ENCODE peak calls at places on chromosomes 5 and 9, in eight cellular contexts. S, A, M, V, U, X, Y and C are unnamed samples.

GRCh38 chr5:38720691-38721361 is 125.0 kb upstream of the OSMR start:
- DNase-seq in S (no peak), A (peak; percentile 20), M (no peak), V (no peak), U (peak; percentile 64), X (no peak), Y (no peak), C (no peak)

GRCh38 chr9:86072393-86073016 is 26.9 kb downstream of the GOLM1 start:
- DNase-seq in S (no peak), A (no peak), M (peak; percentile 42), V (peak; percentile 60), U (no peak), X (no peak), Y (no peak), C (peak; percentile 24)

GRCh38 chr5:141958113-141958512 is at the start of gene PCDH12:
- DNase-seq in S (no peak), A (peak; percentile 75), M (no peak), V (peak; percentile 14), U (no peak), X (peak; percentile 81), Y (no peak), C (no peak)

GRCh38 chr5:90983748-90984147 is 399.4 kb downstream of the ARRDC3 start:
- DNase-seq in S (no peak), A (no peak), M (no peak), V (no peak), U (no peak), X (no peak), Y (no peak), C (no peak)

GRCh38 chr9:95268681-95269080 is 48.8 kb downstream of the FANCC start:
- DNase-seq in S (no peak), A (no peak), M (no peak), V (peak; percentile 22), U (no peak), X (no peak), Y (no peak), C (peak; percentile 16)

GRCh38 chr9:110443146-110443877 is 105.6 kb upstream of the TXNDC8 start:
- DNase-seq in S (no peak), A (no peak), M (peak; percentile 50), V (peak; percentile 82), U (no peak), X (no peak), Y (no peak), C (peak; percentile 68)

GRCh38 chr5:143659614-143660238 is 152.2 kb upstream of the HMHB1 start:
- DNase-seq in S (no peak), A (no peak), M (no peak), V (no peak), U (no peak), X (no peak), Y (no peak), C (no peak)

GRCh38 chr9:117555964-117556629 is 141.2 kb upstream of the ASTN2 start:
- DNase-seq in S (no peak), A (peak; percentile 61), M (no peak), V (peak; percentile 20), U (no peak), X (no peak), Y (no peak), C (peak; percentile 31)

GRCh38 chr5:108212775-108213346 is 169.0 kb downstream of the FBXL17 start:
- DNase-seq in S (no peak), A (no peak), M (no peak), V (no peak), U (peak; percentile 4), X (no peak), Y (no peak), C (no peak)

GRCh38 chr5:179920175-179920574 is 12.5 kb upstream of the TBC1D9B start:
- DNase-seq in S (no peak), A (no peak), M (no peak), V (no peak), U (no peak), X (no peak), Y (no peak), C (no peak)

GRCh38 chr5:174617910-174618309 is 106.5 kb upstream of the MSX2 start:
- DNase-seq in S (no peak), A (no peak), M (no peak), V (no peak), U (no peak), X (no peak), Y (no peak), C (no peak)

GRCh38 chr5:150931368-150931965 is 26.7 kb upstream of the ZNF300 start:
- DNase-seq in S (no peak), A (peak; percentile 3), M (no peak), V (peak; percentile 5), U (no peak), X (no peak), Y (no peak), C (no peak)

GRCh38 chr5:163626904-163627434 is 121.5 kb downstream of the MAT2B start:
- DNase-seq in S (no peak), A (no peak), M (no peak), V (no peak), U (no peak), X (no peak), Y (no peak), C (no peak)

GRCh38 chr9:107260437-107261081 is 22.5 kb upstream of the RAD23B start:
- DNase-seq in S (no peak), A (peak; percentile 18), M (no peak), V (peak; percentile 73), U (no peak), X (no peak), Y (no peak), C (no peak)

GRCh38 chr9:114900937-114901802 is 29.2 kb downstream of the TNFSF8 start:
- DNase-seq in S (no peak), A (no peak), M (no peak), V (peak; percentile 48), U (no peak), X (no peak), Y (no peak), C (no peak)

GRCh38 chr5:169367861-169368260 is 66.9 kb upstream of the SLIT3 start:
- DNase-seq in S (no peak), A (no peak), M (no peak), V (peak; percentile 52), U (no peak), X (no peak), Y (no peak), C (no peak)

GRCh38 chr5:151692312-151692711 is 5.6 kb upstream of the SPARC start:
- DNase-seq in S (no peak), A (no peak), M (no peak), V (no peak), U (no peak), X (no peak), Y (no peak), C (no peak)

GRCh38 chr5:7010578-7010977 is 297.3 kb downstream of the TENT4A start:
- DNase-seq in S (no peak), A (no peak), M (no peak), V (no peak), U (no peak), X (no peak), Y (no peak), C (no peak)